ENCODE peak calls at places on chromosomes 6 and 20, in ten cellular contexts. B is GM20000, U is cardiac muscle cell, Q is thoracic aorta, W is mesothelial cell of epicardium, P is GM12864, D is fibroblast of mammary gland, I is HFF-Myc, G is psoas muscle, H is AG09309. L is an unnamed sample.

GRCh38 chr6:13177617-13178506 is 150.5 kb downstream of the TBC1D7 start:
- DNase-seq in U (no peak), H (no peak), P (no peak), D (no peak), I (no peak), G (no peak), W (no peak), B (no peak), Q (no peak), L (no peak)

GRCh38 chr20:14991023-14991422 is 653.6 kb upstream of the FLRT3 start:
- DNase-seq in P (no peak), G (no peak), Q (no peak), I (no peak), H (no peak), D (peak), U (peak), W (no peak), B (no peak), L (no peak)

GRCh38 chr6:82442320-82442719 is 78.7 kb downstream of the TPBG start:
- DNase-seq in H (no peak), U (no peak), B (no peak), P (no peak), Q (no peak), G (no peak), D (no peak), I (no peak), W (no peak), L (no peak)

GRCh38 chr6:15351631-15352030 is 105.8 kb downstream of the JARID2 start:
- DNase-seq in H (peak), D (peak), I (peak), Q (peak), B (no peak), W (no peak), G (peak), U (peak), P (no peak), L (no peak)

GRCh38 chr20:8535403-8536003 is 403.4 kb downstream of the PLCB1 start:
- DNase-seq in Q (no peak), U (peak), I (no peak), B (peak), P (no peak), G (no peak), D (peak), W (no peak), H (no peak), L (no peak)

GRCh38 chr6:155001482-155001881 is 6.4 kb downstream of the TIAM2 start:
- DNase-seq in Q (no peak), P (no peak), B (no peak), D (peak), H (no peak), G (no peak), W (no peak), I (no peak), U (no peak), L (no peak)

GRCh38 chr6:154683756-154684523 is 49.3 kb upstream of the SCAF8 start:
- DNase-seq in I (peak), Q (no peak), P (peak), W (no peak), H (peak), U (peak), G (no peak), D (peak), B (peak), L (peak)

GRCh38 chr6:33723576-33724085 is 12.1 kb upstream of the UQCC2 start:
- DNase-seq in U (no peak), H (no peak), Q (no peak), W (no peak), G (no peak), P (no peak), I (no peak), D (no peak), B (no peak), L (no peak)

GRCh38 chr20:56952258-56952929 is 314.0 kb downstream of the BMP7 start:
- DNase-seq in G (no peak), Q (no peak), D (no peak), W (no peak), I (no peak), H (no peak), P (no peak), B (no peak), U (no peak), L (no peak)

GRCh38 chr6:33199687-33200233 is 705 bp downstream of the RXRB start:
- DNase-seq in B (peak), Q (no peak), G (no peak), D (peak), P (no peak), I (no peak), W (no peak), U (peak), H (no peak), L (peak)

GRCh38 chr6:100568255-100568654 is 103.5 kb upstream of the SIM1 start:
- DNase-seq in G (no peak), U (no peak), W (no peak), H (no peak), B (no peak), D (no peak), I (no peak), Q (no peak), P (no peak), L (no peak)

GRCh38 chr6:46715106-46715505 is 20.1 kb downstream of the PLA2G7 start:
- DNase-seq in P (no peak), H (no peak), W (no peak), I (no peak), Q (no peak), B (no peak), D (peak), U (no peak), G (no peak), L (no peak)

GRCh38 chr6:93792751-93793150 is 373.4 kb upstream of the EPHA7 start:
- DNase-seq in U (peak), Q (no peak), I (no peak), G (no peak), P (no peak), D (peak), H (no peak), W (no peak), B (no peak), L (no peak)

GRCh38 chr6:45946887-45947286 is 68.8 kb downstream of the CLIC5 start:
- DNase-seq in H (no peak), I (no peak), B (no peak), Q (no peak), G (no peak), W (no peak), U (peak), D (peak), P (no peak), L (no peak)

GRCh38 chr20:56554869-56555268 is 21.8 kb downstream of the FAM209B start:
- DNase-seq in Q (no peak), H (peak), P (peak), D (peak), U (peak), I (peak), G (no peak), B (peak), W (no peak), L (peak)

GRCh38 chr20:59412896-59413295 is 112.5 kb downstream of the EDN3 start:
- DNase-seq in Q (no peak), I (no peak), W (no peak), B (no peak), D (no peak), H (no peak), G (no peak), U (no peak), P (no peak), L (no peak)

GRCh38 chr6:5499644-5500306 is 238.5 kb downstream of the FARS2 start:
- DNase-seq in H (peak), I (no peak), B (no peak), Q (no peak), G (no peak), P (no peak), D (peak), U (no peak), W (no peak), L (no peak)

GRCh38 chr6:144286503-144287393 is 1.6 kb downstream of the UTRN start:
- DNase-seq in G (peak), D (peak), I (no peak), B (peak), Q (peak), H (peak), P (no peak), W (peak), U (peak), L (peak)

GRCh38 chr6:20810732-20811111 is 276.5 kb downstream of the CDKAL1 start:
- DNase-seq in H (no peak), Q (no peak), U (peak), I (no peak), G (no peak), P (no peak), W (no peak), D (no peak), B (no peak), L (no peak)

GRCh38 chr20:3135507-3136070 is 24.1 kb downstream of the FASTKD5 start:
- DNase-seq in P (no peak), D (peak), I (no peak), B (no peak), U (no peak), W (no peak), H (no peak), Q (no peak), G (no peak), L (no peak)

GRCh38 chr20:63952769-63953168 is 3.4 kb downstream of the UCKL1 start:
- DNase-seq in I (no peak), W (no peak), H (no peak), Q (no peak), P (no peak), D (no peak), U (no peak), G (no peak), B (no peak), L (no peak)

GRCh38 chr20:31675828-31676533 is 38.3 kb downstream of the COX4I2 start:
- DNase-seq in W (no peak), B (peak), I (no peak), G (no peak), H (no peak), P (no peak), Q (no peak), D (peak), U (peak), L (peak)

GRCh38 chr6:149763866-149764265 is 14.3 kb downstream of the PCMT1 start:
- DNase-seq in B (no peak), W (no peak), G (no peak), U (no peak), D (peak), H (no peak), P (no peak), I (no peak), Q (no peak), L (no peak)

GRCh38 chr6:42702200-42702599 is 20.2 kb downstream of the PRPH2 start:
- DNase-seq in D (peak), H (no peak), P (no peak), B (no peak), W (no peak), U (peak), G (no peak), Q (no peak), I (peak), L (no peak)

GRCh38 chr20:17228624-17229061 is 1.8 kb downstream of the PCSK2 start:
- DNase-seq in G (no peak), I (no peak), U (no peak), W (peak), D (no peak), Q (no peak), B (no peak), H (no peak), P (no peak), L (no peak)

GRCh38 chr6:34157851-34158250 is 12.0 kb upstream of the GRM4 start:
- DNase-seq in I (no peak), U (no peak), P (no peak), B (no peak), W (no peak), H (no peak), Q (no peak), D (no peak), G (no peak), L (no peak)

GRCh38 chr6:158057213-158057987 is 75.7 kb downstream of the SYNJ2 start:
- DNase-seq in D (peak), G (no peak), U (peak), I (peak), H (peak), Q (no peak), B (no peak), W (no peak), P (no peak), L (peak)

GRCh38 chr20:32332614-32333013 is 25.5 kb upstream of the ASXL1 start:
- DNase-seq in D (peak), Q (no peak), W (no peak), B (no peak), I (no peak), P (peak), U (peak), G (no peak), H (no peak), L (no peak)

GRCh38 chr6:15879372-15880261 is 216.8 kb upstream of the DTNBP1 start:
- DNase-seq in Q (no peak), P (peak), U (peak), I (peak), H (peak), W (peak), G (peak), B (peak), D (peak), L (peak)

GRCh38 chr6:121521164-121521555 is 85.7 kb downstream of the GJA1 start:
- DNase-seq in H (no peak), G (no peak), U (no peak), B (no peak), P (no peak), Q (no peak), D (no peak), W (no peak), I (no peak), L (no peak)

GRCh38 chr20:8291873-8292272 is 159.8 kb downstream of the PLCB1 start:
- DNase-seq in B (no peak), D (no peak), H (no peak), Q (no peak), P (no peak), G (no peak), U (peak), I (peak), W (no peak), L (no peak)

GRCh38 chr6:116531675-116532570 is 13.6 kb downstream of the TRAPPC3L start:
- DNase-seq in I (no peak), Q (no peak), W (peak), H (peak), B (peak), G (peak), U (peak), P (peak), D (peak), L (peak)

GRCh38 chr20:53032021-53033001 is 60.2 kb downstream of the TSHZ2 start:
- DNase-seq in U (peak), W (no peak), G (no peak), I (no peak), H (peak), P (no peak), B (no peak), Q (no peak), D (peak), L (no peak)

GRCh38 chr20:21490105-21490504 is 23.8 kb downstream of the NKX2-2 start:
- DNase-seq in G (no peak), D (no peak), H (no peak), P (no peak), B (no peak), I (no peak), Q (no peak), W (no peak), U (peak), L (no peak)

GRCh38 chr20:62318411-62319345 is 15.9 kb downstream of the ADRM1 start:
- DNase-seq in U (peak), G (no peak), Q (no peak), P (no peak), D (no peak), W (no peak), I (no peak), H (no peak), B (no peak), L (no peak)

GRCh38 chr20:10646006-10646405 is 27.8 kb downstream of the JAG1 start:
- DNase-seq in Q (no peak), U (no peak), I (no peak), W (no peak), G (no peak), H (no peak), P (no peak), B (no peak), D (no peak), L (no peak)

GRCh38 chr20:10647909-10648308 is 25.9 kb downstream of the JAG1 start:
- DNase-seq in H (no peak), Q (no peak), G (no peak), I (no peak), B (no peak), P (no peak), D (no peak), W (no peak), U (no peak), L (no peak)

GRCh38 chr20:10648651-10649050 is 25.1 kb downstream of the JAG1 start:
- DNase-seq in U (peak), W (no peak), D (peak), G (no peak), I (no peak), P (no peak), B (no peak), Q (no peak), H (peak), L (no peak)

GRCh38 chr20:10646886-10647420 is 26.8 kb downstream of the JAG1 start:
- DNase-seq in U (no peak), W (no peak), G (no peak), Q (no peak), H (no peak), D (no peak), B (no peak), P (no peak), I (no peak), L (no peak)

GRCh38 chr20:10647471-10647870 is 26.3 kb downstream of the JAG1 start:
- DNase-seq in G (no peak), B (peak), Q (no peak), I (no peak), U (no peak), W (no peak), H (no peak), P (no peak), D (peak), L (peak)
- TF ChIP-seq CTCF in G (peak), B (no peak), Q (peak), I (peak), U (peak), W (peak), H (peak), P (peak), D (peak), L (peak)

DNA sequence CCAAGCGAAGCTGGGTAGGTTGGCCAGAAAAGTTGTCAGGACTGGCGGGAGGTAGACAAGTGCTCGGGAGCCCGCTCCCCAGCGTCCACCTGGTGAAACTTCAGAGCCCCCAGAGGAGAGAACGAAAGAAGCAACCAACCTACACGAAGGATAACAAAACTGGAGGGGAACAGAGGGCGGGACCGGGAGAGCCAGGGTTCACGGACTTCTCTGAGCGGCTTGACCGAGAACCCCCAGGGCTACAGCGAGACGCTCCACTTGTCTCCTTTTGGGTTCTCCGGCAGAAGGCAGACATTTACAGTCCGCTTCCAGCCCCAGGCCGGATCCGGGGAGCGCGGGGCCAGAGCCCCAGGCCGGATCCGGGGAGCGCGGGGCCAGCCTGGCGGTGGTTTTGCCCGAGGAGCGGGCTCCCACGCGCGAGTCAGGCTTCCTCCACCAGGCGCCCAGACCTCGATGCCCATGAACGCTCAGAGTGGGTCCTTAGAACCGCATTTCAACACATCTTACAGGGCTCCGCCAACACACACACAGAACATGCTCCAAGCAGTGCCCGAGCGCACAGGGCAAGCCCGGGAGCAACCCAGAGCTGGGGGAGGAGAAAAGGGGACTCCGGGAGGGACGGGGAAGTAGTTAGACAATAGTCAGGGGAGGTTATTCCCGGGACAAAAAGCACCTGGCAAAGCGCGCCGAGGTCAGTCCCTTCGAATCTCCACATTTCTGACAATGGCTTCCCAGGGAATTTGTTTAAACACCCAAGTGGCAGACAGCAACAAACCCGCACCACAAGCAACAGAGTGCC is 1.1 kb downstream of the PTPRK start:
- DNase-seq in U (peak), G (peak), Q (no peak), W (peak), B (peak), D (peak), P (no peak), H (no peak), I (no peak), L (peak)
- TF ChIP-seq CTCF in U (peak), G (peak), Q (peak), W (no peak), B (no peak), D (peak), P (no peak), H (peak), I (peak), L (no peak)

GRCh38 chr6:39432311-39433025 is 110.0 kb upstream of the KCNK16 start:
- DNase-seq in G (no peak), H (peak), U (no peak), W (no peak), B (no peak), I (peak), Q (no peak), P (no peak), D (peak), L (no peak)
- TF ChIP-seq CTCF in G (no peak), H (no peak), U (no peak), W (no peak), B (no peak), I (no peak), Q (no peak), P (no peak), D (no peak), L (no peak)

DNA sequence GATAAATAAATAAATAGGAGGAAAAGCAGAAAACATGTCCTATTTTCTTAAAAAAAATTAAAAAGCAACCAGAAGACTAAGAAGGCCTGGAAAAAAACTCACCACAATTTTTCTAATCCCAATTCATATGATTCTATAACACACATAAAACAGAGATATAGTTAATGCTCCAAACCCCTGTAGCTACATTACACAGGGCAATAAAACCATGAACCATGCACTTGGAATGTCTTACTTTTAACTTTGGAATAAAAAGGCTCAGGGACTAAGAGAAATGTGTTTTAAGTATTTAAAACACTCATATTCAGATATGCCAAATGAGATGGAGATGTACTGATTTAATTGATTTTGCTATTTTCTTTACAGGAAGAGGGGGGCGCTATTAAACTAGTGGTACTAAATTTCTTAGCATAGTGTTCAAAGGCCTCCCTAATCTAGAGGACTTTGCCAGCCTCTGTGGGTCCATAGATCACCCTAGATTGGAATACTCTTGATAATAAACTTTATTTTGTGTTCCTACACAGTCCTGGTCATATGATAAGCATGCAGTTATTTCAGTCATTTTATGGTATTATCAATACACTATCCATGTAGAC is 30.3 kb upstream of the GCM1 start:
- DNase-seq in P (no peak), H (no peak), U (no peak), W (no peak), D (no peak), G (no peak), I (no peak), Q (no peak), B (no peak), L (no peak)
- TF ChIP-seq CTCF in P (no peak), H (no peak), U (no peak), W (no peak), D (no peak), G (no peak), I (no peak), Q (no peak), B (peak), L (no peak)

DNA sequence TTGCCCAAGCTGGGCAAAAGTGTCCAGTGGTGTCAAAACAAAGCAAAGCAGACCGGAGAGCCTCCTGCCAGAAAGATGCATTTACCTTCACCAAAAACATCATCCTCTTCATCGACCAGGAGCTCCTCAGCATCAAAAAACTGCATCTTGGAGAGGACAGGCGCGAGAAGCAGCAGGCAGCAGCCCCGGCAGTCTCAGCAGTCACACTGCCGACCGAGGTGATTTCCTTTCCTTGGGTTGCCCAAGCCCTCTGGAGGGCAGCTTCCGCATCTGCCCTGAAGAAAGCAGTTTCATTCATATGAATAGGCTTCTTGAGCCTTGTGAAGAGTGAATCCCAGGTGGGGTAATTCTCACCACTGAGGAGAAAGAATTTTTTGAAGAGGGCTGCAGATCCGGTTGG is at the start of gene RIPOR2:
- DNase-seq in B (no peak), U (no peak), G (no peak), I (no peak), D (no peak), P (peak), Q (no peak), W (no peak), H (no peak), L (peak)
- TF ChIP-seq CTCF in B (no peak), U (peak), G (no peak), I (no peak), D (no peak), P (peak), Q (no peak), W (no peak), H (no peak), L (peak)